ENCODE peak calls at places on chromosomes 2 and 18, in seven cellular contexts. H is AG09309; U is stimulated activated CD4-positive, alpha-beta T cell treated with anti-CD3 and anti-CD28 coated beads, TNF-alpha, amount 100 ng/mL, for 1 hour; J is iris pigment epithelial cell; B is head of caudate nucleus; I is Jurkat, Clone E6-1; L is dermis blood vessel endothelial cell. C is an unnamed sample.

GRCh38 chr2:3423492-3424170 is 44.1 kb downstream of the TRAPPC12 start:
- DNase-seq in H (no peak), U (peak; percentile 46), J (peak; percentile 34), B (peak; percentile 71), I (peak; percentile 65), L (peak; percentile 81), C (peak; percentile 9)

GRCh38 chr18:6729247-6730091 is at the start of gene ARHGAP28:
- DNase-seq in H (peak; percentile 53), U (no peak), J (peak; percentile 85), B (peak; percentile 75), I (peak; percentile 49), L (peak; percentile 84), C (peak; percentile 95)

GRCh38 chr2:39304200-39304599 is 60.4 kb upstream of the CDKL4 start:
- DNase-seq in H (peak; percentile 18), U (no peak), J (no peak), B (no peak), I (no peak), L (no peak), C (peak; percentile 32)

GRCh38 chr2:106073608-106074406 is 120.3 kb downstream of the UXS1 start:
- DNase-seq in H (no peak), U (no peak), J (no peak), B (no peak), I (peak; percentile 53), L (no peak), C (no peak)

GRCh38 chr2:189819297-189819704 is 35.1 kb downstream of the PMS1 start:
- DNase-seq in H (peak; percentile 49), U (no peak), J (peak; percentile 77), B (no peak), I (no peak), L (no peak), C (no peak)

GRCh38 chr2:675460-675859 is 1.7 kb downstream of the TMEM18 start:
- DNase-seq in H (no peak), U (no peak), J (peak; percentile 30), B (no peak), I (no peak), L (no peak), C (no peak)

GRCh38 chr2:155982111-155982510 is 350.4 kb downstream of the NR4A2 start:
- DNase-seq in H (no peak), U (no peak), J (no peak), B (no peak), I (no peak), L (no peak), C (no peak)

GRCh38 chr2:31812051-31812798 is 198.6 kb downstream of the MEMO1 start:
- DNase-seq in H (no peak), U (no peak), J (peak; percentile 68), B (no peak), I (peak; percentile 5), L (no peak), C (no peak)

GRCh38 chr2:240635116-240635997 is 10.1 kb downstream of the GPR35 start:
- DNase-seq in H (no peak), U (no peak), J (no peak), B (peak; percentile 3), I (no peak), L (no peak), C (no peak)

GRCh38 chr2:136134126-136134525 is 16.2 kb upstream of the CXCR4 start:
- DNase-seq in H (no peak), U (peak; percentile 30), J (no peak), B (no peak), I (peak; percentile 88), L (no peak), C (no peak)

GRCh38 chr2:216974321-216975302 is 114.7 kb upstream of the TNP1 start:
- DNase-seq in H (no peak), U (no peak), J (no peak), B (no peak), I (no peak), L (no peak), C (no peak)

GRCh38 chr2:128530025-128530573 is 211.4 kb upstream of the HS6ST1 start:
- DNase-seq in H (no peak), U (no peak), J (no peak), B (no peak), I (no peak), L (no peak), C (no peak)

GRCh38 chr2:147634801-147635200 is 210.0 kb upstream of the ACVR2A start:
- DNase-seq in H (no peak), U (no peak), J (no peak), B (no peak), I (no peak), L (no peak), C (no peak)

GRCh38 chr2:96264656-96265348 is 995 bp downstream of the TMEM127 start:
- DNase-seq in H (no peak), U (no peak), J (peak; percentile 53), B (peak; percentile 38), I (no peak), L (peak; percentile 77), C (no peak)

GRCh38 chr2:233416199-233416598 is 61.9 kb downstream of the DGKD start:
- DNase-seq in H (no peak), U (no peak), J (no peak), B (no peak), I (no peak), L (no peak), C (no peak)

GRCh38 chr2:138207531-138207930 is 243.3 kb downstream of the HNMT start:
- DNase-seq in H (no peak), U (no peak), J (no peak), B (no peak), I (no peak), L (no peak), C (no peak)

GRCh38 chr2:879540-879939 is 71.1 kb upstream of the SNTG2 start:
- DNase-seq in H (no peak), U (no peak), J (no peak), B (no peak), I (no peak), L (no peak), C (no peak)

GRCh38 chr18:28183418-28184078 is 6.6 kb upstream of the CDH2 start:
- DNase-seq in H (peak; percentile 62), U (no peak), J (peak; percentile 54), B (no peak), I (no peak), L (no peak), C (no peak)